ENCODE peak calls at places on chromosomes 16 and 17, in seven cellular contexts. E, W, T, M, D, U and F are unnamed samples.

GRCh38 chr16:4057439-4057877 is 58.8 kb downstream of the ADCY9 start:
- DNase-seq in W (no peak), E (no peak), M (no peak), U (no peak), T (no peak), D (no peak), F (no peak)

GRCh38 chr16:68005786-68006286 is 6.6 kb upstream of the DPEP2 start:
- DNase-seq in U (peak; percentile 31), M (no peak), W (no peak), T (peak; percentile 47), E (no peak), D (peak; percentile 92), F (no peak)

GRCh38 chr17:70074991-70075390 is at the start of gene KCNJ16:
- DNase-seq in M (no peak), W (no peak), T (peak; percentile 43), E (no peak), U (peak; percentile 73), D (no peak), F (no peak)

GRCh38 chr16:26856271-26856670 is 210.5 kb upstream of the C16orf82 start:
- DNase-seq in U (no peak), T (no peak), E (no peak), M (no peak), W (no peak), D (no peak), F (no peak)

GRCh38 chr17:66281671-66282369 is 20.6 kb upstream of the PRKCA start:
- DNase-seq in M (no peak), T (no peak), W (no peak), D (no peak), U (no peak), E (no peak), F (no peak)

GRCh38 chr16:22924492-22924891 is 110.5 kb downstream of the HS3ST2 start:
- DNase-seq in T (no peak), W (no peak), M (no peak), D (no peak), E (no peak), U (no peak), F (no peak)

GRCh38 chr17:55770220-55770870 is 19.5 kb downstream of the PCTP start:
- DNase-seq in D (peak; percentile 49), E (no peak), U (no peak), W (no peak), T (no peak), M (no peak), F (no peak)

GRCh38 chr16:15933781-15934180 is 15.6 kb upstream of the ABCC1 start:
- DNase-seq in T (no peak), W (no peak), U (no peak), M (no peak), D (no peak), E (no peak), F (no peak)

GRCh38 chr17:28684963-28685362 is 23.0 kb downstream of the SUPT6H start:
- DNase-seq in E (peak; percentile 66), W (no peak), U (no peak), M (no peak), T (peak; percentile 35), D (no peak), F (no peak)

DNA sequence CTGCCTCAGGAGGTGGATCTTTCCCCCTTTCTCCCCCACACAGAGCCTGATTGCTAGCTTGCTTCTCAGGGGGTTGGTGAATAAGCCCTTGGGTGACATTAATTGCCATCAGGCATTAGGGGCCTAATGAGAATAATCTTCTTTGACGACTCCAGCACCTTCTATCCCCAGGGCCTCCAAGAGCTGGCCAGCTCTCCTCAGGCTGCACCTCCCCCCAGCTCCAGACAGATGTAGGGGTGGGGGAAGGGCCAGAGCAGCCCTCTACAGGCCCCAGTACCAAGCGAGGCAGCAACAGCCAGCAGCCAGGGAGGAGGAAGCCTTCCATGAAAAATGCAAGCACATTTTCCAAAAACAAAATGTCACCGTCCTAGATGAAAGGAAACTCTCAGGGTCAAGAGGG is 1.4 kb upstream of the TMEM132E start:
- DNase-seq in D (no peak), T (no peak), U (no peak), M (peak; percentile 15), W (no peak), E (no peak), F (no peak)
- H3K9me3 ChIP-seq in D (no peaks in the 10 kb centered on the region), T (no peaks in the 10 kb centered on the region), U (no peaks in the 10 kb centered on the region), M (no peaks in the 10 kb centered on the region), W (no peaks in the 10 kb centered on the region), E (no peaks in the 10 kb centered on the region), F (no peaks in the 10 kb centered on the region)

GRCh38 chr17:15782809-15783208 is 50.7 kb downstream of the TBC1D26 start:
- DNase-seq in T (peak; percentile 59), E (no peak), D (peak; percentile 36), M (peak; percentile 63), U (peak; percentile 45), W (peak; percentile 92), F (peak; percentile 68)
- TF ChIP-seq POLR2AphosphoS5 in T (no peak), E (no peak), D (no peak), M (no peak), U (no peak), W (no peak), F (no peak)

DNA sequence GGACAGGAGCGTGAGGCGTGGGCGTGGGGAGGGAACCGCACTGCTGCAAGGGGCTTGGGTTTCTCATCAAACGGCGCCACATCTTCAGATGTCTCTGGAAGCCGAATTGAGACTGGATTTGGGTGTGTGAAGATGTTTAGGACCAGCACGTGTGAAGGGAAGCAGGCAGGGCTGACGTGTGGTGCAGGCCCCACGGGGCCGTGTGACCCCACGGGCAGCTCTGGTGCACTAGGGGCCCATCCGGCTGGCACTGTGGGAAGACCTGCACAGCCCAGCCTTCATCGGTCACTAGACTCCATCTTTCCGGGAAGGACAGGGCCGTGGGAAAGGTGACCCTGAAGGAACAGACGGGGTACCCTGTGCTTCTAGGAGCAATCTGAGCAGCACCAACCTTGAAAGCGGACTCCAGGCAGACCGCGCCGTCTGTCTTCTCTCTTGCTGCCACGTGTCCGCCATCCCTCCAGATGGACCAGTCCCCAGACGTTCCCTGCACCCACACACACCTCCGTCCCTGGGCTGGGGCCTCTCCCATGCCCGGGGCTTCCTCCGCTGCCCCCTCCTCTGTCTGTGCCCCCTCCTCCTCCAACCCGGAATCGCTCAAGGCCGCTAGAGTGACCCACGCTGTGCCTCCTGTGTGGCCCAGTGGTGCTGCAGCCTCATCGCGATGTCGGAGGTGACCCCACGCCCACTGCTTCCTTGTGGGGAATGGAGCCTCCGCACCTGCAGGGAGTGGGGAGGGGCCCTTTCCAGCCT is 23.4 kb upstream of the CBFA2T3 start:
- DNase-seq in W (peak; percentile 69), U (no peak), T (no peak), E (no peak), D (no peak), M (no peak), F (no peak)
- H3K9me3 ChIP-seq in W (peaks cover 8% of the 10 kb centered on the region), U (peaks cover 16% of the 10 kb centered on the region), T (peaks cover 3% of the 10 kb centered on the region), E (no peaks in the 10 kb centered on the region), D (no peaks in the 10 kb centered on the region), M (peaks cover 39% of the 10 kb centered on the region), F (no peaks in the 10 kb centered on the region)

DNA sequence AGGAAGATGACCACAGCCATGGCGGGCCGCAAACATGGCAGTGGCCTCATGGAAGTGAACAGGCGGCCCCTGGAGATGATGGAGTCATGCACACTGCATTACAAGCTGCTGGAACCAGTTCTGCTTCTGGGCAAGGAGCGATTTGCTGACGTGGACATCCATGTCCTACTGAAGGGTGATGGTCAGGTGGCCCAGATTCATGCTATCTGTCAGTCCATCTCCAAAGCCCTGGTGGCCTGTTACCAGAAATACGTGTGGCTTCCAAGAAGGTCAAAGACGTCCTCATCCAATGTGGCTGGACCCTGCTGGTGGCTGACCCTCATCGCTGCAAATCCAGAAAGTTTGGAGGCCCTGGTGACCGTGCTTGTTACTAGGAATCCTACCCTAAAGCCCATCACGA is 13.4 kb upstream of the WSB1 start:
- DNase-seq in D (no peak), E (no peak), M (no peak), W (no peak), U (no peak), T (no peak), F (no peak)
- TF ChIP-seq POLR2AphosphoS5 in D (no peak), E (no peak), M (no peak), W (no peak), U (no peak), T (no peak), F (no peak)

GRCh38 chr16:11484691-11485258 is 101.9 kb downstream of the LITAF start:
- DNase-seq in D (peak; percentile 91), T (no peak), U (no peak), E (no peak), M (no peak), W (peak; percentile 36), F (no peak)
- H3K9me3 ChIP-seq in D (no peaks in the 10 kb centered on the region), T (peaks cover 3% of the 10 kb centered on the region), U (no peaks in the 10 kb centered on the region), E (no peaks in the 10 kb centered on the region), M (peaks cover 6% of the 10 kb centered on the region), W (no peaks in the 10 kb centered on the region), F (no peaks in the 10 kb centered on the region)

DNA sequence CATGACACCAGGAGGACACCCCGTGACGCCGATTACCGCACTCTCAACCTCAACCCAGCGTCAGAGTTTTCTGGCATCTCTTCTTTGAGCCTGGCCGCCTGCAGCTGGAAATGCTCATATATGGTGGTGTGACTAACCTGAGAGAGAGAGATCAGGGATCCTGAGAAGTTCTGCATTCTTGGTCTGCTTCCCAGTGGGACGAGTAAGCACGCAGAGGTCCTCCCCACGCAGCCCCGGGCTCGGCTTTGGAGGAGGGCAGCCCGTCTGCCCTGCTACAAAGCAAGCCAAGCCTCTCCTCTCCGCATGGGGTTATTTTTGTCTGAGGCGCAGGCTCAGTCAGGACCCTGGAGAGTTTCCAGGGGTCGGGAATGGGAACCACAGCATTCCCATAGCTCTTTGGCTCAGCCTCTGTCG is 16.5 kb downstream of the CRISPLD2 start:
- DNase-seq in U (peak; percentile 51), M (peak; percentile 74), D (no peak), W (peak; percentile 82), T (peak; percentile 73), E (peak; percentile 61), F (peak; percentile 80)
- TF ChIP-seq POLR2AphosphoS5 in U (peak; percentile 76), M (peak; percentile 80), D (no peak), W (peak; percentile 56), T (peak; percentile 85), E (peak; percentile 74), F (no peak)